ENCODE peak calls at places on chromosome 14, in four cellular contexts. J, E, X and D are unnamed samples.

GRCh38 chr14:64541971-64542838 is 1.7 kb downstream of the HSPA2 start:
- DNase-seq in J (no peak), E (no peak), X (peak), D (peak)

GRCh38 chr14:36857136-36857535 is 195.5 kb downstream of the PAX9 start:
- DNase-seq in X (no peak), E (no peak), J (no peak), D (no peak)

GRCh38 chr14:83289390-83289789 is 1755.7 kb upstream of the SEL1L start:
- DNase-seq in X (no peak), E (no peak), J (no peak), D (no peak)

GRCh38 chr14:20400589-20400964 is 12.7 kb downstream of the TEP1 start:
- DNase-seq in J (no peak), X (no peak), E (no peak), D (no peak)

GRCh38 chr14:42424501-42424900 is 817.8 kb downstream of the LRFN5 start:
- DNase-seq in J (peak), X (no peak), E (peak), D (no peak)

GRCh38 chr14:103563089-103563620 is 395 bp downstream of the COA8 start:
- DNase-seq in J (no peak), X (no peak), E (no peak), D (no peak)

GRCh38 chr14:35909675-35910074 is 83.5 kb downstream of the BRMS1L start:
- DNase-seq in J (no peak), X (no peak), E (no peak), D (no peak)

GRCh38 chr14:32226051-32226450 is 23.0 kb upstream of the RNU6-8 start:
- DNase-seq in X (no peak), J (peak), E (no peak), D (peak)

GRCh38 chr14:66009104-66009503 is 477.1 kb upstream of the CCDC196 start:
- DNase-seq in E (peak), J (peak), X (no peak), D (peak)

GRCh38 chr14:74618078-74618952 is 6.3 kb upstream of the LTBP2 start:
- DNase-seq in J (peak), X (no peak), E (peak), D (peak)

GRCh38 chr14:60134702-60135101 is 30.5 kb downstream of the DHRS7 start:
- DNase-seq in E (no peak), J (no peak), X (no peak), D (no peak)

GRCh38 chr14:98501836-98502235 is 770.2 kb downstream of the BCL11B start:
- DNase-seq in E (no peak), J (no peak), X (no peak), D (peak)

GRCh38 chr14:75711796-75712211 is 50.8 kb downstream of the TTLL5 start:
- DNase-seq in J (peak), X (peak), E (peak), D (peak)

GRCh38 chr14:53183611-53184010 is 30.5 kb upstream of the DDHD1 start:
- DNase-seq in E (no peak), X (no peak), J (peak), D (peak)

GRCh38 chr14:77076118-77076631 is 21.9 kb upstream of the CIPC start:
- DNase-seq in X (no peak), E (no peak), J (peak), D (peak)

GRCh38 chr14:57609313-57609712 is 115.7 kb upstream of the CCDC198 start:
- DNase-seq in J (no peak), X (no peak), E (no peak), D (no peak)

GRCh38 chr14:61753631-61754030 is 8.6 kb upstream of the SNAPC1 start:
- DNase-seq in J (peak), X (no peak), E (peak), D (peak)

GRCh38 chr14:71415404-71415690 is 508.1 kb downstream of the PCNX1 start:
- DNase-seq in E (peak), J (peak), X (no peak), D (no peak)

GRCh38 chr14:56207626-56208297 is 89.6 kb downstream of the PELI2 start:
- DNase-seq in J (no peak), X (no peak), E (peak), D (no peak)

GRCh38 chr14:30317729-30318128 is 241.2 kb upstream of the G2E3 start:
- DNase-seq in E (no peak), X (no peak), J (no peak), D (no peak)

GRCh38 chr14:81329640-81330385 is 70.3 kb downstream of the STON2 start:
- DNase-seq in X (no peak), J (no peak), E (no peak), D (no peak)

GRCh38 chr14:50741571-50741970 is 73.5 kb upstream of the SAV1 start:
- DNase-seq in E (peak), J (peak), X (no peak), D (peak)

GRCh38 chr14:59406454-59407245 is 58.5 kb downstream of the GPR135 start:
- DNase-seq in J (peak), X (no peak), E (peak), D (peak)

GRCh38 chr14:35333797-35334743 is 41.9 kb downstream of the PSMA6 start:
- DNase-seq in J (no peak), E (no peak), X (peak), D (no peak)

GRCh38 chr14:61041704-61042103 is 60.7 kb downstream of the SLC38A6 start:
- DNase-seq in E (no peak), X (no peak), J (no peak), D (no peak)

GRCh38 chr14:44962573-44963528 is 861 bp downstream of the TOGARAM1 start:
- DNase-seq in J (peak), X (no peak), E (peak), D (peak)

GRCh38 chr14:59755388-59755787 is 115.2 kb downstream of the RTN1 start:
- DNase-seq in E (no peak), X (no peak), J (no peak), D (no peak)

GRCh38 chr14:104977008-104977680 is 1.0 kb downstream of the AHNAK2 start:
- DNase-seq in E (no peak), J (no peak), X (no peak), D (no peak)
- H3K27ac ChIP-seq in E (no peak), J (no peak), X (no peak), D (no peak)

GRCh38 chr14:93960108-93960475 is 16.3 kb downstream of the ASB2 start:
- DNase-seq in J (no peak), E (peak), X (no peak), D (no peak)

GRCh38 chr14:93957751-93958566 is 18.4 kb downstream of the ASB2 start:
- DNase-seq in E (no peak), X (no peak), J (no peak), D (no peak)

GRCh38 chr14:93959239-93960107 is 16.9 kb downstream of the ASB2 start:
- DNase-seq in X (no peak), J (peak), E (peak), D (peak)

GRCh38 chr14:93957333-93957710 is 19.0 kb downstream of the ASB2 start:
- DNase-seq in X (no peak), E (no peak), J (no peak), D (no peak)

DNA sequence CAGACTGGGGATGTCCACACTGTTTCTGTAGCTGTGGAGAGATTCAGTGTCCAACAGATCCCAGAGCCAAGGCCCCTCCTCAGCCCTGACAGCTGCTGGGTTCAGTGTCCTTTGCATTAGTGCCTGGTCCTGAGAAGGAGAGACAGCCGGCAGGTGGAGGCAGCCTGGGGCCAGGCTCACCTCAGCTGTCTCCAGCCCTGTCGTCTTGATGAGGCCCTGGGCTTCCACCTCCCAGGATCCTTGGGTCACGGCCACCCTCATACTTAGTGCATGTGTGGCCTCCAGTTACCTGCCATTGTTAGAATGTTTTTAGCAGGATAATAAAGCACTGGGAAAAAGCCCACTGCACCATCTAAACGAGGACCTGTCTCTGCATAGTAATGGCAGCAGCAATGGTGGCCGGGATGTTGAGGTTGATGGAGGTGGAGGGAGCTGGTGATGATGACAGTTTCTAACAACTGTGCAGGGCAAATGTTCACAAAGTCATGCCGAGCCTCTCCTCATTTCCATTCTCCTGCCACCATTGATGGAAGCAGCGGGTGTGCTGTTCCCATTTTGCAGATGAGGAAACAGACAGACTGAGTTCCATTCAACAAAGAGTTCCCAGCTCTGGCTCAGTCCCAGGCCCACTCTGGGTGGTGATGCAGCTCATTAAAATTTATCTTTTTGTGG is 17.7 kb downstream of the ASB2 start:
- DNase-seq in J (no peak), X (no peak), E (no peak), D (no peak)
- H2BK15ac ChIP-seq in J (no peak), X (peak), E (peak), D (no peak)

GRCh38 chr14:69398818-69399210 is 322 bp downstream of the SLC39A9 start:
- DNase-seq in J (no peak), X (no peak), E (no peak), D (no peak)
- H2BK120ac ChIP-seq in J (no peak), X (no peak), E (peak), D (no peak)

GRCh38 chr14:68278568-68279436 is 459.2 kb downstream of the RAD51B start:
- DNase-seq in J (peak), E (peak), X (no peak), D (peak)
- H3K27ac ChIP-seq in J (peak), E (peak), X (no peak), D (no peak)

GRCh38 chr14:92122351-92122677 is 545 bp downstream of the CPSF2 start:
- DNase-seq in X (no peak), E (peak), J (peak), D (peak)

GRCh38 chr14:92121207-92121669 is 268 bp downstream of the NDUFB1 start:
- DNase-seq in J (peak), X (no peak), E (peak), D (no peak)

GRCh38 chr14:92122761-92123160 is 992 bp downstream of the CPSF2 start:
- DNase-seq in X (no peak), E (no peak), J (no peak), D (no peak)

GRCh38 chr14:92121670-92122350 is at the start of the genes CPSF2 and NDUFB1:
- DNase-seq in X (peak), E (peak), J (peak), D (peak)
- H2BK15ac ChIP-seq in X (no peak), E (peak), J (peak), D (no peak)

GRCh38 chr14:95218472-95219193 is 61.3 kb upstream of the DICER1 start:
- DNase-seq in X (peak), J (no peak), E (no peak), D (no peak)

GRCh38 chr14:95222870-95223398 is 65.6 kb upstream of the DICER1 start:
- DNase-seq in E (peak), X (no peak), J (peak), D (no peak)

GRCh38 chr14:95225251-95225887 is 68.0 kb upstream of the DICER1 start:
- DNase-seq in J (no peak), X (no peak), E (no peak), D (no peak)

GRCh38 chr14:95220663-95221231 is 63.4 kb upstream of the DICER1 start:
- DNase-seq in X (no peak), J (peak), E (peak), D (peak)

GRCh38 chr14:95222151-95222631 is 64.9 kb upstream of the DICER1 start:
- DNase-seq in J (peak), E (peak), X (no peak), D (peak)
- H2BK120ac ChIP-seq in J (peak), E (no peak), X (no peak), D (no peak)

GRCh38 chr14:99511421-99512109 is 30.4 kb downstream of the CCNK start:
- DNase-seq in E (peak), J (no peak), X (no peak), D (no peak)
- H3K27ac ChIP-seq in E (peak), J (peak), X (no peak), D (no peak)

GRCh38 chr14:23548351-23549318 is 2.9 kb downstream of the ZFHX2 start:
- DNase-seq in X (no peak), J (no peak), E (peak), D (peak)

GRCh38 chr14:23550131-23550826 is 1.3 kb downstream of the ZFHX2 start:
- DNase-seq in E (no peak), J (no peak), X (no peak), D (peak)

GRCh38 chr14:23547924-23548323 is 3.6 kb downstream of the ZFHX2 start:
- DNase-seq in J (no peak), E (no peak), X (no peak), D (peak)

GRCh38 chr14:23551266-23552028 is at the start of gene ZFHX2:
- DNase-seq in X (peak), J (peak), E (peak), D (peak)

GRCh38 chr14:23550827-23551265 is 719 bp downstream of the ZFHX2 start:
- DNase-seq in J (no peak), E (peak), X (peak), D (no peak)
- H2BK15ac ChIP-seq in J (no peak), E (no peak), X (no peak), D (no peak)

GRCh38 chr14:21539154-21539940 is 13.2 kb upstream of the SALL2 start:
- DNase-seq in X (no peak), E (no peak), J (no peak), D (peak)

GRCh38 chr14:21535545-21536394 is 9.6 kb upstream of the SALL2 start:
- DNase-seq in E (no peak), J (no peak), X (no peak), D (no peak)

GRCh38 chr14:21537088-21537424 is 10.9 kb upstream of the SALL2 start:
- DNase-seq in X (no peak), J (no peak), E (no peak), D (no peak)

GRCh38 chr14:21536395-21537087 is 10.4 kb upstream of the SALL2 start:
- DNase-seq in J (no peak), X (peak), E (no peak), D (peak)

GRCh38 chr14:21534576-21534975 is 8.4 kb upstream of the SALL2 start:
- DNase-seq in X (no peak), J (no peak), E (no peak), D (peak)
- H2BK120ac ChIP-seq in X (peak), J (no peak), E (no peak), D (peak)